ENCODE peak calls at places on chromosome 3, in six cellular contexts. One of them, this sample, is unnamed. For H3K4me1, the result is how much of the 10 kb centered on the place peaks cover.

GRCh38 chr3:14820156-14820555 is 1.4 kb downstream of the FGD5 start:
- DNase-seq in tibial artery: no peak
- DNase-seq in PC-3: no peak
- DNase-seq in A549: no peak
- DNase-seq in MM.1S: no peak
- DNase-seq in breast epithelium: no peak
- DNase-seq in this sample: no peak

GRCh38 chr3:46561951-46562350 is 4.2 kb downstream of the LRRC2 start:
- DNase-seq in tibial artery: no peak
- DNase-seq in PC-3: peak
- DNase-seq in A549: no peak
- DNase-seq in MM.1S: no peak
- DNase-seq in breast epithelium: no peak
- DNase-seq in this sample: no peak

GRCh38 chr3:189806171-189806951 is 175.2 kb downstream of the TP63 start:
- DNase-seq in tibial artery: no peak
- DNase-seq in PC-3: no peak
- DNase-seq in A549: no peak
- DNase-seq in MM.1S: no peak
- DNase-seq in breast epithelium: no peak
- DNase-seq in this sample: no peak

GRCh38 chr3:18111702-18112311 is 313.3 kb downstream of the SATB1 start:
- DNase-seq in tibial artery: no peak
- DNase-seq in PC-3: peak
- DNase-seq in A549: no peak
- DNase-seq in MM.1S: peak
- DNase-seq in breast epithelium: no peak
- DNase-seq in this sample: no peak

GRCh38 chr3:77102916-77103769 is 63.2 kb downstream of the ROBO2 start:
- DNase-seq in tibial artery: no peak
- DNase-seq in PC-3: no peak
- DNase-seq in A549: no peak
- DNase-seq in MM.1S: no peak
- DNase-seq in breast epithelium: no peak
- DNase-seq in this sample: no peak

GRCh38 chr3:55907616-55908015 is 420.5 kb upstream of the WNT5A start:
- DNase-seq in tibial artery: no peak
- DNase-seq in PC-3: no peak
- DNase-seq in A549: no peak
- DNase-seq in MM.1S: no peak
- DNase-seq in breast epithelium: no peak
- DNase-seq in this sample: no peak

GRCh38 chr3:191414286-191414685 is 46.7 kb upstream of the PYDC2 start:
- DNase-seq in tibial artery: no peak
- DNase-seq in PC-3: no peak
- DNase-seq in A549: no peak
- DNase-seq in MM.1S: no peak
- DNase-seq in breast epithelium: no peak
- DNase-seq in this sample: no peak

GRCh38 chr3:77038928-77039605 is 832 bp upstream of the ROBO2 start:
- DNase-seq in tibial artery: no peak
- DNase-seq in PC-3: no peak
- DNase-seq in A549: no peak
- DNase-seq in MM.1S: no peak
- DNase-seq in breast epithelium: no peak
- DNase-seq in this sample: peak

GRCh38 chr3:43233062-43233461 is 53.3 kb upstream of the SNRK start:
- DNase-seq in tibial artery: no peak
- DNase-seq in PC-3: no peak
- DNase-seq in A549: no peak
- DNase-seq in MM.1S: no peak
- DNase-seq in breast epithelium: no peak
- DNase-seq in this sample: no peak

GRCh38 chr3:11622846-11623550 is 20.7 kb downstream of the VGLL4 start:
- DNase-seq in tibial artery: no peak
- DNase-seq in PC-3: no peak
- DNase-seq in A549: no peak
- DNase-seq in MM.1S: no peak
- DNase-seq in breast epithelium: no peak
- DNase-seq in this sample: no peak

GRCh38 chr3:59115355-59116136 is 65.7 kb upstream of the CFAP20DC start:
- DNase-seq in tibial artery: no peak
- DNase-seq in PC-3: peak
- DNase-seq in A549: no peak
- DNase-seq in MM.1S: no peak
- DNase-seq in breast epithelium: no peak
- DNase-seq in this sample: no peak

GRCh38 chr3:18559323-18559972 is 134.3 kb upstream of the SATB1 start:
- DNase-seq in tibial artery: no peak
- DNase-seq in PC-3: peak
- DNase-seq in A549: peak
- DNase-seq in MM.1S: peak
- DNase-seq in breast epithelium: no peak
- DNase-seq in this sample: no peak

GRCh38 chr3:41881233-41881821 is 80.6 kb downstream of the ULK4 start:
- DNase-seq in tibial artery: no peak
- DNase-seq in PC-3: peak
- DNase-seq in A549: peak
- DNase-seq in MM.1S: peak
- DNase-seq in breast epithelium: no peak
- DNase-seq in this sample: no peak

GRCh38 chr3:170809021-170809974 is 60.7 kb downstream of the RPL22L1 start:
- DNase-seq in tibial artery: no peak
- DNase-seq in PC-3: peak
- DNase-seq in A549: peak
- DNase-seq in MM.1S: peak
- DNase-seq in breast epithelium: no peak
- DNase-seq in this sample: no peak

GRCh38 chr3:42014949-42015533 is 53.1 kb upstream of the ULK4 start:
- DNase-seq in tibial artery: peak
- DNase-seq in PC-3: no peak
- DNase-seq in A549: no peak
- DNase-seq in MM.1S: peak
- DNase-seq in breast epithelium: no peak
- DNase-seq in this sample: peak

GRCh38 chr3:22263042-22263441 is 512.0 kb upstream of the ZNF385D start:
- DNase-seq in tibial artery: no peak
- DNase-seq in PC-3: peak
- DNase-seq in A549: no peak
- DNase-seq in MM.1S: no peak
- DNase-seq in breast epithelium: no peak
- DNase-seq in this sample: no peak

GRCh38 chr3:77055841-77056341 is 16.0 kb downstream of the ROBO2 start:
- DNase-seq in tibial artery: no peak
- DNase-seq in PC-3: no peak
- DNase-seq in A549: no peak
- DNase-seq in MM.1S: no peak
- DNase-seq in breast epithelium: no peak
- DNase-seq in this sample: no peak

GRCh38 chr3:45145681-45146614 is at the start of gene CDCP1:
- DNase-seq in tibial artery: no peak
- DNase-seq in PC-3: peak
- DNase-seq in A549: no peak
- DNase-seq in MM.1S: no peak
- DNase-seq in breast epithelium: no peak
- DNase-seq in this sample: no peak

DNA sequence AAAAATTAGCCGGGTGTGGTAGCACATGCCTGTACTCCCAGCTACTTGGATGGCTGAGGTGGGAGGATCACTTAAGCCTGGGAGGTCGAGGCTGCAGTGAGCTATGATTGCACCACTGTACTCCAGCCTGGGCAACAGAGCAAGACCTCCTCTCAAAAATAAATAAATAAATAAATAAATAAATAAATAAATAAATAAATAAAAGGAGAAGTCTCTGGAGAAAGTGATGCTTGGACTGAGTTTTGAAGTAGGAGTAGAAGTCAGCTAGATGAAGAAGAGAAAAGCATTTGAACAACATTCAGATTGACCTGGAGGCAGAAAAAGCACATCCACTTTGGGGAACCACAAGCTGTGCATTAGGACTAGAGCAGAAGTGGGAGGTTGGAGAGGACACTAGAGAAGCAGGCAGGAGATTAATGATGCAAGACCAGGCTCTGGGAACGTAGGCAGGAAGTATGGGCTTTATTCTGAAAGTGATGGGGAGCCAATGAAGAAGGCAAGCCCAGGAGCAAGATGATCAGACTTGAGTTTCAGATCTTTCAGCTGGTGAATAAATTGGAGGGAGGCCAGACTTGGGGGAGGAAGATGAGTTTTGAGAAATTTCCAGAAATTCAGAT is 48.7 kb downstream of the KLHL6 start:
- DNase-seq in tibial artery: no peak
- DNase-seq in PC-3: no peak
- DNase-seq in A549: no peak
- DNase-seq in MM.1S: peak
- DNase-seq in breast epithelium: no peak
- DNase-seq in this sample: no peak
- H3K4me1 ChIP-seq in tibial artery: under half
- H3K4me1 ChIP-seq in PC-3: under half
- H3K4me1 ChIP-seq in A549: under half
- H3K4me1 ChIP-seq in MM.1S: half or more
- H3K4me1 ChIP-seq in breast epithelium: under half
- H3K4me1 ChIP-seq in this sample: under half

GRCh38 chr3:149701206-149701976 is 43.6 kb upstream of the WWTR1 start:
- DNase-seq in tibial artery: no peak
- DNase-seq in PC-3: no peak
- DNase-seq in A549: no peak
- DNase-seq in MM.1S: no peak
- DNase-seq in breast epithelium: no peak
- DNase-seq in this sample: no peak

GRCh38 chr3:149703474-149703873 is 45.6 kb upstream of the WWTR1 start:
- DNase-seq in tibial artery: no peak
- DNase-seq in PC-3: no peak
- DNase-seq in A549: no peak
- DNase-seq in MM.1S: no peak
- DNase-seq in breast epithelium: no peak
- DNase-seq in this sample: peak

GRCh38 chr3:149702691-149703426 is 45.0 kb upstream of the WWTR1 start:
- DNase-seq in tibial artery: no peak
- DNase-seq in PC-3: peak
- DNase-seq in A549: no peak
- DNase-seq in MM.1S: no peak
- DNase-seq in breast epithelium: no peak
- DNase-seq in this sample: no peak

GRCh38 chr3:149705416-149705815 is 46.9 kb downstream of the COMMD2 start:
- DNase-seq in tibial artery: no peak
- DNase-seq in PC-3: no peak
- DNase-seq in A549: no peak
- DNase-seq in MM.1S: no peak
- DNase-seq in breast epithelium: no peak
- DNase-seq in this sample: no peak

DNA sequence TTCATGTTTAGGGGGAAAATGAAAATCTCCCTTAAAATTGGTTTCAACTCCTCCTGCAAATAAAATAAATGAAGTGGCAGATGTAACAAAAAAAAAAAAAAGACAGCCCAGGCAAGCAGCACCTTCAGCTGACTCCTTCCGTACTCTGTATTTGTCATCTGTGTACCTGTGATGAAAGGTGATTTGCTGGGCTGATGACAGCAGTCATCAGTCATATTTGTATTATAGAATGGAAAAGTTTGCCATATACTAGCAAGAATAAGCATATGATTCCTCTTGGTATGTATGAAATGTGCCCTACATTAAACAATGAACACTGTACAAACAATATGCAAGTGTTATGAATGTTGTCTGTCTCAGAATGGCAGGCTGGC is 44.1 kb upstream of the WWTR1 start:
- DNase-seq in tibial artery: no peak
- DNase-seq in PC-3: peak
- DNase-seq in A549: no peak
- DNase-seq in MM.1S: no peak
- DNase-seq in breast epithelium: no peak
- DNase-seq in this sample: no peak
- H3K4me1 ChIP-seq in tibial artery: under half
- H3K4me1 ChIP-seq in PC-3: under half
- H3K4me1 ChIP-seq in A549: under half
- H3K4me1 ChIP-seq in MM.1S: under half
- H3K4me1 ChIP-seq in breast epithelium: under half
- H3K4me1 ChIP-seq in this sample: under half

GRCh38 chr3:49717539-49718418 is 1.7 kb downstream of the AMIGO3 start:
- DNase-seq in tibial artery: no peak
- DNase-seq in PC-3: no peak
- DNase-seq in A549: no peak
- DNase-seq in MM.1S: no peak
- DNase-seq in breast epithelium: no peak
- DNase-seq in this sample: no peak
- H3K4me1 ChIP-seq in tibial artery: under half
- H3K4me1 ChIP-seq in PC-3: under half
- H3K4me1 ChIP-seq in A549: under half
- H3K4me1 ChIP-seq in MM.1S: under half
- H3K4me1 ChIP-seq in breast epithelium: under half
- H3K4me1 ChIP-seq in this sample: under half

GRCh38 chr3:66376568-66376967 is 124.3 kb downstream of the LRIG1 start:
- DNase-seq in tibial artery: no peak
- DNase-seq in PC-3: peak
- DNase-seq in A549: peak
- DNase-seq in MM.1S: no peak
- DNase-seq in breast epithelium: no peak
- DNase-seq in this sample: no peak

GRCh38 chr3:66367979-66368378 is 132.8 kb downstream of the LRIG1 start:
- DNase-seq in tibial artery: no peak
- DNase-seq in PC-3: no peak
- DNase-seq in A549: no peak
- DNase-seq in MM.1S: no peak
- DNase-seq in breast epithelium: no peak
- DNase-seq in this sample: no peak

GRCh38 chr3:66371432-66371831 is 129.4 kb downstream of the LRIG1 start:
- DNase-seq in tibial artery: no peak
- DNase-seq in PC-3: no peak
- DNase-seq in A549: no peak
- DNase-seq in MM.1S: no peak
- DNase-seq in breast epithelium: no peak
- DNase-seq in this sample: no peak

GRCh38 chr3:66370179-66370578 is 130.6 kb downstream of the LRIG1 start:
- DNase-seq in tibial artery: no peak
- DNase-seq in PC-3: no peak
- DNase-seq in A549: no peak
- DNase-seq in MM.1S: no peak
- DNase-seq in breast epithelium: no peak
- DNase-seq in this sample: no peak

GRCh38 chr3:66372681-66373350 is 128.0 kb downstream of the LRIG1 start:
- DNase-seq in tibial artery: no peak
- DNase-seq in PC-3: peak
- DNase-seq in A549: peak
- DNase-seq in MM.1S: no peak
- DNase-seq in breast epithelium: no peak
- DNase-seq in this sample: no peak
- H3K4me1 ChIP-seq in tibial artery: under half
- H3K4me1 ChIP-seq in PC-3: under half
- H3K4me1 ChIP-seq in A549: under half
- H3K4me1 ChIP-seq in MM.1S: under half
- H3K4me1 ChIP-seq in breast epithelium: under half
- H3K4me1 ChIP-seq in this sample: under half

This sample was measured in ovary.